ENCODE peak calls at places on chromosomes 3 and 15, in four cellular contexts. I is mesendoderm, M is GM23338, R is PC-9. L is an unnamed sample.

GRCh38 chr3:43796041-43796596 is 105.4 kb downstream of the ABHD5 start:
- DNase-seq in I (no peak), M (no peak), R (peak; percentile 75), L (no peak)

GRCh38 chr3:22117751-22118346 is 366.8 kb upstream of the ZNF385D start:
- DNase-seq in I (peak; percentile 52), M (peak; percentile 61), R (no peak), L (peak; percentile 38)

GRCh38 chr3:51998774-51999173 is 3.1 kb upstream of the RPL29 start:
- DNase-seq in I (no peak), M (no peak), R (no peak), L (no peak)

GRCh38 chr3:60812544-60812943 is 438.7 kb downstream of the FHIT start:
- DNase-seq in I (no peak), M (no peak), R (no peak), L (no peak)

GRCh38 chr3:50622881-50623280 is 5.9 kb downstream of the MAPKAPK3 start:
- DNase-seq in I (no peak), M (no peak), R (no peak), L (no peak)

GRCh38 chr15:50148362-50148963 is 29.4 kb upstream of the ATP8B4 start:
- DNase-seq in I (peak; percentile 95), M (peak; percentile 84), R (peak; percentile 60), L (peak; percentile 17)

GRCh38 chr3:15438988-15439387 is 11.6 kb downstream of the EAF1 start:
- DNase-seq in I (no peak), M (no peak), R (no peak), L (no peak)

GRCh38 chr3:170806141-170806540 is 63.9 kb downstream of the RPL22L1 start:
- DNase-seq in I (no peak), M (no peak), R (no peak), L (no peak)

GRCh38 chr3:127083778-127084355 is 101.0 kb downstream of the PLXNA1 start:
- DNase-seq in I (no peak), M (peak; percentile 14), R (no peak), L (no peak)

GRCh38 chr3:106058485-106058884 is 189.7 kb upstream of the CBLB start:
- DNase-seq in I (peak; percentile 29), M (no peak), R (no peak), L (no peak)

GRCh38 chr15:94252906-94253305 is 21.5 kb downstream of the MCTP2 start:
- DNase-seq in I (no peak), M (no peak), R (no peak), L (no peak)

GRCh38 chr15:51172190-51172589 is 77.5 kb upstream of the TNFAIP8L3 start:
- DNase-seq in I (no peak), M (no peak), R (no peak), L (no peak)

GRCh38 chr3:50416736-50417636 is 57.7 kb upstream of the TMEM115 start:
- DNase-seq in I (no peak), M (no peak), R (no peak), L (no peak)

GRCh38 chr3:152317956-152318355 is 49.2 kb downstream of the MBNL1 start:
- DNase-seq in I (no peak), M (no peak), R (no peak), L (no peak)

GRCh38 chr15:44788748-44789147 is 52.4 kb downstream of the TRIM69 start:
- DNase-seq in I (no peak), M (no peak), R (no peak), L (no peak)

GRCh38 chr3:8767667-8768363 is 1.6 kb downstream of the OXTR start:
- DNase-seq in I (peak; percentile 76), M (peak; percentile 84), R (no peak), L (no peak)

DNA sequence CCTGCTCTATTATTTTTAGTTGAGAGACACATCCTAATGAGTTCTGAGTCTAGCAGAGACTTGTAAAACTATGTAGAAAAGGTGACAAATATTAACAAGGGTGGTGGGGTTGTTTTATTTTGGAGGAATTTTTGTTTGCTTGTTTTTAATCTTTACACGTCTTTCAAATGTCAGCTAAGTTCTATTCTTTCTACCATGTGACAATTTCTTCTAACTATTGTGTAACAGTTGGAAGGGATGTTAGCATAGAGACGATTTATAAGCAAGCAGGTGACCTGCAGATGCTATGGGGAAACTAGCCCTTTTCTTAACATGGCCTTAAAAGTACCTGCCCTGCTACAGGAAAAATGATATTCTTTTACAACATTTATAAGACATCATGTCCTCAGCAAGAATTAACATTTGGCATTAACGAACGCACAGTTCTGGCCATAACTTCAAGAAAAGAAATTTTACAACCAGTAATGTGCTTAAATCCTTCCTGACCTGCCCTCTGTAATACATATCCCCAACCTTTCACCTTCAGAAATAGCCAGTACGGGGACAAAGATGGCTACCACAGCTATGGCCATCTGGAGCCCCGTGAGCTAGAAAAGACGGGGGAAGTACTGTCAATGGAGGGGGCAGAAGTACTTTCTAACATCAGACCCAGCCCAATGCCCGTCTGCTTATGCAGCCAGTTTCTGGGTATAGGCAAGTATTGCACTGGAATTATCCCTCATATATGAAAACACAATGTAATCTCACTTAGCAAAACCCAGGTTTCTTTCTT is 67.8 kb upstream of the NR2F2 start:
- DNase-seq in I (no peak), M (no peak), R (no peak), L (no peak)
- H3K4me1 ChIP-seq in I (no peaks in the 10 kb centered on the region), M (peaks cover 15% of the 10 kb centered on the region), R (peaks cover 39% of the 10 kb centered on the region), L (no peaks in the 10 kb centered on the region)

DNA sequence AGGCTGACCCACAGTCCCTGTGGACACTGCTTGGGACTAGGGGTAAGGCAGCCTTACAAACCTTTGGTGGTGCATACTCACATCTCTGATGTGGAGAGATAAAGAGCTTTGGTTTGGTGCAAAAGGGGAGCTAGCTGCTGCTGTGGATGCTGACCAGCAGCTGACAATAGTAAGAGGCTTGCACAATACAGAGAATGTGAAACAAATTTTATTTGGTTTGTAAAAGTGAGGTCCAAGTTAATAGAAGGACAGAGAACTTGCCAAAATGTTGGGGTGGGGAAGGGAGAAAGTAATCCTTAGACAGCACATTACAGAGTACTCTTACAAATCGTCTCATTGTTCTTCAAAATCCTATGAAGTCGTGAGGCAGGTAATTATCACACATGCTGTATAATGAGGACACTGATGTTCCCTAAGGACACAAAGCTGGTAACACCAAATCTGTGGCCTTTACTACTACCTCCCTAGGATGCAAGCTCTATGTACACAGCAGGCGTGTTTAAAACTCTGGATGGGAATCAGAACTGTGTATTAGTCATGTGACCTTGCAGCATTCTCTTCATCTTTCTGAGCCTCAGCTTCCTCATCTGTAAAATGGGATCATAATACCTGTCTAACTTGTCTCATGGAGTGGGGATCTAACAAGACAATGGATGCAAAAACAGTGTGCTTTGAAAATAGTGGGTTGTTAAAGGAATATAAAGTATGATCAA is 21.6 kb downstream of the ARHGAP31 start:
- DNase-seq in I (no peak), M (no peak), R (no peak), L (no peak)
- H3K79me2 ChIP-seq in I (peaks cover 2% of the 10 kb centered on the region), M (no peaks in the 10 kb centered on the region), R (no peaks in the 10 kb centered on the region), L (no peaks in the 10 kb centered on the region)

DNA sequence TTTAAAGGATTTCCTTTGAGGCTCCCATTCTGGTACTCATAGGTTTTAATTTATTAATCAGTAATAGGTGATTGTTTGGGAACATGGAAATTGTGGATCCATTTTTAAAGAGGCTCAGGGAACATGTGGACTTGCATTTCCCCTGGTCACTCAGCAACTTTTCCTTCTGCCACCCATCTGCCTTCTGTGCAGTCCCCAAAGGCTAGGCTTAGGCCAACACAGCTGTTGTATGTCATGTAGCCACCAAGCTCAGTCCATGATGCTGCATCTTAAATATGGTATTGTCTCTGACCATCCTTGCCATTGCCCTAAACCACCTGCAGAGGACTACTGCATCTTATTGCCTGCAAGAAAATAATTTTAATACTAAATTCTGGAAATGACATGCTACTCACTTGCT is 416.7 kb upstream of the SEMA6D start:
- DNase-seq in I (no peak), M (no peak), R (no peak), L (no peak)
- H3K4me2 ChIP-seq in I (no peak overlapping the region), M (no peak overlapping the region), R (no peak overlapping the region), L (no peak overlapping the region)

GRCh38 chr3:142614059-142614626 is 17.9 kb downstream of the PLS1 start:
- DNase-seq in I (no peak), M (no peak), R (no peak), L (no peak)
- H3K4me1 ChIP-seq in I (no peaks in the 10 kb centered on the region), M (no peaks in the 10 kb centered on the region), R (peaks cover 35% of the 10 kb centered on the region), L (no peaks in the 10 kb centered on the region)

DNA sequence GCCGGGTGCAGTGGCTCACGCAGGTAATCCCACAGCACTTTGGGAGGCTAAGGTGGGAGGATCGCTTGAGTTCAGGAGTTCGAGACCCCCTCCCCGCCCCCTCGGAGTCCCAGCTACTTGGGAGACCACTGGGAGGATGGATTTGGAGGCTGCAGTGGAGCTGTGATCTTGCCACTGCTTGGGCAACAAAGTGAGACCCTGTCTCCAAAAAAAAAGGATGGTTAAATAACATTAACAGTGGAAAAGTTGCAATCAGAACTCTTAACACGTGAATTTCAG is 1.4 kb upstream of the TMEM87A start:
- DNase-seq in I (no peak), M (no peak), R (no peak), L (no peak)
- H3K79me2 ChIP-seq in I (peaks cover 19% of the 10 kb centered on the region), M (peaks cover 33% of the 10 kb centered on the region), R (peaks cover 43% of the 10 kb centered on the region), L (peaks cover 62% of the 10 kb centered on the region)

GRCh38 chr3:156795890-156796451 is 30.2 kb upstream of the LEKR1 start:
- DNase-seq in I (no peak), M (no peak), R (no peak), L (peak; percentile 5)
- H3K4me2 ChIP-seq in I (no peak overlapping the region), M (no peak overlapping the region), R (no peak overlapping the region), L (no peak overlapping the region)

DNA sequence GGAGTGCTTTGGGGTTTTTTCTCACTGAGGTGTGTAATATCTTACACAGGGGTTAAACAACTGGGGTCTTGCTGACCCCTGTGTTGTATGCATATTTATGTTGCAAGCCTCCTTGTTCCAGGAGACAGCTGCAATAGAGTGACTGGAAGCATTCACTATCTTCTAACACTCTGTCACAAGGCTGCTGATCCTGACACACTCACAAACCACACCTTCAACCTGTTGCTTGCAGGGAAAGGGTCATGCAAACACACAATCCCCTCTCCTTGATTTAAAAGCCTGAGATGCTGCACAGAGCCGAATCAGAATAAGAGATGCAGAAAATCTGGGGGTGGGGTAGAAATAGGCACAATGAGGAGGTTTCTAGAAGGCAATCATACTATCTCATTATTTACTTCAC is 197.3 kb downstream of the CADPS start:
- DNase-seq in I (no peak), M (peak; percentile 20), R (no peak), L (no peak)
- H3K4me1 ChIP-seq in I (no peaks in the 10 kb centered on the region), M (peaks cover 30% of the 10 kb centered on the region), R (no peaks in the 10 kb centered on the region), L (peaks cover 15% of the 10 kb centered on the region)

DNA sequence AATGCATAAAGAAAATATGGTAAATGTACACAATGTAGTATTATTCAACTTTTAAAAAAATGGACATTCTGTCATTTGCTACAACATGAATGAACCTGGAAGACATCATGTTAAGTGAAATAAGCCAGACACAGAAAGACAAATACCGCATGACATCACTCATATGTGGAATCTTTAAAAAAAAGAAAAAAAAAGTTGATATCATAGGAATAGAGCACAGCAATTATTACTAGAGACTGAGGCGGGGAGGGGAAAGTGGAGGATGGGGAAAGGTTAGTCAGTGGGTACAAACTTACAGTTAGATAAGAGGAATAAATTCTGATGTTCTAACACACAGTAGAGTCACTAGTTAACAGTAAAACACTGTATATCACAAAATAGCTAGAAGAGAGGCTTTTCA is 22.2 kb downstream of the RYK start:
- DNase-seq in I (no peak), M (no peak), R (no peak), L (no peak)
- H3K79me2 ChIP-seq in I (peaks cover 56% of the 10 kb centered on the region), M (peaks cover 96% of the 10 kb centered on the region), R (peaks cover 99% of the 10 kb centered on the region), L (peaks cover 6% of the 10 kb centered on the region)